ENCODE peak calls at places on chromosomes 2 and 18, in ten cellular contexts. J, P, F, Q, R, O, W, K, I and S are unnamed samples.

GRCh38 chr2:54274781-54275242 is 18.8 kb upstream of the TSPYL6 start:
- DNase-seq in I (no peak), K (no peak), P (no peak), J (no peak), W (no peak), F (no peak), Q (no peak), O (peak; percentile 82), R (no peak), S (no peak)

GRCh38 chr2:71989671-71990070 is 158.0 kb downstream of the CYP26B1 start:
- DNase-seq in F (no peak), P (no peak), W (no peak), R (no peak), J (no peak), O (no peak), Q (no peak), I (no peak), K (no peak), S (no peak)

GRCh38 chr2:38666578-38666926 is 638 bp downstream of the GALM start:
- DNase-seq in Q (no peak), K (no peak), P (no peak), I (no peak), J (no peak), W (peak; percentile 49), O (peak; percentile 48), R (no peak), F (no peak), S (no peak)

GRCh38 chr18:61727241-61727640 is 165.6 kb downstream of the RNF152 start:
- DNase-seq in I (no peak), Q (no peak), F (no peak), P (no peak), R (no peak), J (no peak), K (no peak), W (no peak), O (no peak), S (no peak)

GRCh38 chr18:73006331-73006730 is 138.5 kb upstream of the NETO1 start:
- DNase-seq in F (no peak), W (no peak), P (no peak), R (no peak), Q (no peak), I (no peak), O (no peak), J (no peak), K (no peak), S (no peak)

GRCh38 chr2:212288308-212288707 is 250.3 kb downstream of the ERBB4 start:
- DNase-seq in K (no peak), P (no peak), I (no peak), F (no peak), W (no peak), Q (no peak), R (no peak), J (no peak), O (no peak), S (no peak)

GRCh38 chr2:64090264-64090663 is 54.0 kb downstream of the PELI1 start:
- DNase-seq in Q (no peak), J (no peak), K (no peak), W (no peak), R (no peak), I (no peak), P (no peak), O (no peak), F (no peak), S (no peak)

GRCh38 chr2:85734942-85735608 is 18.7 kb upstream of the ATOH8 start:
- DNase-seq in K (no peak), F (no peak), R (no peak), P (peak; percentile 54), I (no peak), J (peak; percentile 40), W (no peak), Q (no peak), O (no peak), S (no peak)

GRCh38 chr2:114046373-114046772 is 156.5 kb downstream of the ACTR3 start:
- DNase-seq in W (no peak), J (no peak), R (no peak), I (no peak), P (no peak), F (no peak), K (no peak), Q (no peak), O (no peak), S (no peak)

GRCh38 chr2:59339121-59339836 is 1098.2 kb upstream of the FANCL start:
- DNase-seq in Q (no peak), P (no peak), W (no peak), R (no peak), O (no peak), I (no peak), J (no peak), K (no peak), F (no peak), S (no peak)

GRCh38 chr2:59654753-59655152 is 898.7 kb downstream of the BCL11A start:
- DNase-seq in W (no peak), I (no peak), J (no peak), F (no peak), P (no peak), R (no peak), K (no peak), Q (no peak), O (no peak), S (no peak)